ENCODE peak calls at places on chromosomes 5 and 9, in eight cellular contexts. Y is hepatocyte, S is thoracic aorta, W is A673, V is prostate gland, H is left lung, E is NT2/D1, A is neuronal stem cell. M is an unnamed sample.
A peak's percentile ranks its signal among the peaks of the same experiment; 100 is the strongest.

GRCh38 chr5:140882591-140882899 is 621 bp downstream of the PCDHA13 start:
- DNase-seq in Y (no peak), S (no peak), W (peak; percentile 89), V (no peak), H (no peak), E (no peak), A (no peak), M (peak; percentile 0)

GRCh38 chr9:15276328-15276969 is 30.6 kb downstream of the TTC39B start:
- DNase-seq in Y (peak; percentile 26), S (no peak), W (no peak), V (no peak), H (no peak), E (no peak), A (no peak), M (no peak)

GRCh38 chr9:17800397-17800796 is 221.5 kb downstream of the SH3GL2 start:
- DNase-seq in Y (no peak), S (no peak), W (no peak), V (no peak), H (no peak), E (no peak), A (no peak), M (no peak)

GRCh38 chr9:35520404-35520790 is 30.5 kb downstream of the RUSC2 start:
- DNase-seq in Y (no peak), S (no peak), W (no peak), V (no peak), H (no peak), E (no peak), A (no peak), M (no peak)

GRCh38 chr5:123538670-123539459 is 26.9 kb downstream of the CSNK1G3 start:
- DNase-seq in Y (no peak), S (no peak), W (peak; percentile 49), V (no peak), H (no peak), E (no peak), A (no peak), M (no peak)

GRCh38 chr9:37141015-37141414 is 20.6 kb downstream of the ZCCHC7 start:
- DNase-seq in Y (no peak), S (no peak), W (no peak), V (no peak), H (no peak), E (no peak), A (no peak), M (no peak)

GRCh38 chr5:6732634-6733410 is 19.6 kb downstream of the TENT4A start:
- DNase-seq in Y (no peak), S (peak; percentile 41), W (peak; percentile 47), V (no peak), H (no peak), E (no peak), A (no peak), M (peak; percentile 69)

GRCh38 chr9:37496020-37496419 is 10.3 kb downstream of the POLR1E start:
- DNase-seq in Y (no peak), S (no peak), W (no peak), V (no peak), H (no peak), E (no peak), A (no peak), M (no peak)

GRCh38 chr5:7592910-7593309 is 197.0 kb downstream of the ADCY2 start:
- DNase-seq in Y (peak; percentile 26), S (no peak), W (peak; percentile 23), V (no peak), H (no peak), E (no peak), A (no peak), M (no peak)

GRCh38 chr9:105954517-105954916 is 260.2 kb downstream of the TMEM38B start:
- DNase-seq in Y (no peak), S (no peak), W (no peak), V (no peak), H (no peak), E (no peak), A (no peak), M (no peak)

GRCh38 chr5:130642461-130642860 is 522.6 kb downstream of the HINT1 start:
- DNase-seq in Y (no peak), S (no peak), W (no peak), V (no peak), H (no peak), E (no peak), A (no peak), M (no peak)

GRCh38 chr9:136847827-136848392 is 1.3 kb upstream of the PHPT1 start:
- DNase-seq in Y (peak; percentile 93), S (peak; percentile 56), W (peak; percentile 89), V (peak; percentile 64), H (peak; percentile 96), E (peak; percentile 51), A (peak; percentile 78), M (peak; percentile 95)

GRCh38 chr5:151141535-151141934 is 16.0 kb downstream of the ANXA6 start:
- DNase-seq in Y (peak; percentile 41), S (no peak), W (no peak), V (no peak), H (no peak), E (no peak), A (no peak), M (peak; percentile 27)

GRCh38 chr9:35903049-35903448 is 3.0 kb upstream of the HRCT1 start:
- DNase-seq in Y (peak; percentile 74), S (no peak), W (peak; percentile 65), V (peak; percentile 59), H (no peak), E (peak; percentile 55), A (no peak), M (peak; percentile 80)

GRCh38 chr5:35129921-35130485 is 82.3 kb upstream of the AGXT2 start:
- DNase-seq in Y (peak; percentile 20), S (no peak), W (no peak), V (peak; percentile 66), H (no peak), E (no peak), A (no peak), M (peak; percentile 13)

GRCh38 chr9:120289091-120289490 is 290.9 kb downstream of the CDK5RAP2 start:
- DNase-seq in Y (no peak), S (no peak), W (no peak), V (no peak), H (no peak), E (peak; percentile 22), A (no peak), M (no peak)

GRCh38 chr5:154642499-154643245 is 112.5 kb upstream of the LARP1 start:
- DNase-seq in Y (no peak), S (no peak), W (peak; percentile 48), V (no peak), H (no peak), E (no peak), A (no peak), M (peak; percentile 47)

DNA sequence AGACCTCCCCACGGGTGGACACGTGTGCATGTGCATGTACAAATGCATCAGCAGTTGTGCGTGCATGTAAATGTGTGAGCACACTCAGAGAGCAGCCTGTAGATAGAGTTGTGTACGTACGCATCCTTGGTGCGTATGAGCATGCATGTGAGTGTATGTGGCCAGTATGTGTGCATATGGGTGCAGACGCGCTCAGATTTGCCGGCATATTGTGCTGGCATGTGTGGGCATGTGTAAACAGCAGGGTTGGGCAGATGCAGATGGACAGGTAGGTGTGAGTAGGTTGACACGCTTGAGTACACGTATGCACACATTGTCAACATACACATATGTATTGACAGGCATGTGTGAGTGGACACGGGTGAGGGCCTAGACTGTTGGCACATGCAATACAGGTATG is 56.5 kb downstream of the LMX1B start:
- DNase-seq in Y (no peak), S (no peak), W (no peak), V (no peak), H (no peak), E (no peak), A (no peak), M (no peak)
- H3K27me3 ChIP-seq in Y (peaks cover 49% of the 10 kb centered on the region), S (peaks cover 8% of the 10 kb centered on the region), W (peaks cover 64% of the 10 kb centered on the region), V (peaks cover 5% of the 10 kb centered on the region), H (peaks cover 100% of the 10 kb centered on the region), E (peaks cover 99% of the 10 kb centered on the region), A (peaks cover 22% of the 10 kb centered on the region), M (peaks cover 61% of the 10 kb centered on the region)

DNA sequence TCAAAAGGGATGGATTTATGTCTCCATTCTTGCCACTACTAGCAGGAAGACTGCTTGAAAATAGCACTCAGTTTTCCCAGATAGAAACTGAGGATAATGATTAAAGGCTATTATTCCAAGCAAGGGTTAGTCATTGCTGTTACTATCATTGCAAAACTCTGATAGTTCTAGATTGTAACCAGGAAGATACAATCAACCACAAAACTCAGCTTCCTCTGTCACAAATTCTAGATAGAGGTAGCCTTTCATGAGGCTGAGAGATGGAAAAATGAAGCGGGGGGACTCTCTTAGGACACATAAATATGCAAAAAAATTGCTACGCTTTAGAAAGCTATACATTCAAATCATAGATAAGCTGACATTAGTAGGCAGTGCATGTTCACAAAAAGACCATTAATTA is 3.1 kb downstream of the ANXA1 start:
- DNase-seq in Y (no peak), S (no peak), W (peak; percentile 21), V (no peak), H (no peak), E (no peak), A (no peak), M (no peak)
- H3K4me1 ChIP-seq in Y (peaks cover 10% of the 10 kb centered on the region), S (peaks cover 56% of the 10 kb centered on the region), W (peaks cover 43% of the 10 kb centered on the region), V (peaks cover 7% of the 10 kb centered on the region), H (peaks cover 72% of the 10 kb centered on the region), E (no peaks in the 10 kb centered on the region), A (peaks cover 10% of the 10 kb centered on the region), M (peaks cover 65% of the 10 kb centered on the region)

GRCh38 chr9:25421560-25421959 is 256.7 kb downstream of the TUSC1 start:
- DNase-seq in Y (no peak), S (no peak), W (no peak), V (no peak), H (no peak), E (no peak), A (no peak), M (no peak)
- H3K9me3 ChIP-seq in Y (no peaks in the 10 kb centered on the region), S (no peaks in the 10 kb centered on the region), W (no peaks in the 10 kb centered on the region), V (no peaks in the 10 kb centered on the region), H (peaks cover 2% of the 10 kb centered on the region), E (peaks cover 4% of the 10 kb centered on the region), A (peaks cover 4% of the 10 kb centered on the region), M (peaks cover 5% of the 10 kb centered on the region)

GRCh38 chr9:132589148-132590036 is 7.0 kb downstream of the BARHL1 start:
- DNase-seq in Y (no peak), S (no peak), W (no peak), V (no peak), H (no peak), E (no peak), A (no peak), M (no peak)
- H3K27me3 ChIP-seq in Y (peaks cover 96% of the 10 kb centered on the region), S (peaks cover 26% of the 10 kb centered on the region), W (peaks cover 80% of the 10 kb centered on the region), V (peaks cover 42% of the 10 kb centered on the region), H (peaks cover 83% of the 10 kb centered on the region), E (peaks cover 70% of the 10 kb centered on the region), A (peaks cover 61% of the 10 kb centered on the region), M (peaks cover 53% of the 10 kb centered on the region)

GRCh38 chr5:5182508-5183191 is 42.5 kb downstream of the ADAMTS16 start:
- DNase-seq in Y (no peak), S (no peak), W (no peak), V (no peak), H (no peak), E (no peak), A (no peak), M (no peak)

GRCh38 chr5:5181650-5182324 is 41.7 kb downstream of the ADAMTS16 start:
- DNase-seq in Y (no peak), S (no peak), W (no peak), V (no peak), H (no peak), E (no peak), A (no peak), M (no peak)

GRCh38 chr5:5179597-5179996 is 39.5 kb downstream of the ADAMTS16 start:
- DNase-seq in Y (no peak), S (no peak), W (no peak), V (no peak), H (no peak), E (peak; percentile 75), A (no peak), M (no peak)

GRCh38 chr5:5183192-5183699 is 43.1 kb downstream of the ADAMTS16 start:
- DNase-seq in Y (no peak), S (no peak), W (no peak), V (no peak), H (no peak), E (no peak), A (no peak), M (no peak)

GRCh38 chr5:5183933-5184332 is 43.8 kb downstream of the ADAMTS16 start:
- DNase-seq in Y (no peak), S (no peak), W (no peak), V (no peak), H (peak; percentile 62), E (no peak), A (no peak), M (no peak)
- H3K4me1 ChIP-seq in Y (no peaks in the 10 kb centered on the region), S (no peaks in the 10 kb centered on the region), W (no peaks in the 10 kb centered on the region), V (no peaks in the 10 kb centered on the region), H (no peaks in the 10 kb centered on the region), E (peaks cover 6% of the 10 kb centered on the region), A (peaks cover 4% of the 10 kb centered on the region), M (no peaks in the 10 kb centered on the region)